ENCODE peak calls at places on chromosomes 5 and 9, in seven cellular contexts. X, B, E, N, D, F and J are unnamed samples.

GRCh38 chr5:167355370-167355769 is 936.1 kb upstream of the WWC1 start:
- DNase-seq in X (no peak), B (no peak), E (no peak), N (no peak), D (no peak), F (no peak), J (no peak)

GRCh38 chr5:4977421-4977820 is 162.7 kb upstream of the ADAMTS16 start:
- DNase-seq in X (no peak), B (no peak), E (no peak), N (no peak), D (no peak), F (peak; percentile 1), J (no peak)

GRCh38 chr5:147835386-147835798 is 3.9 kb upstream of the SPINK1 start:
- DNase-seq in X (no peak), B (no peak), E (no peak), N (no peak), D (peak; percentile 91), F (no peak), J (peak; percentile 13)

GRCh38 chr9:69835412-69836080 is 14.9 kb downstream of the CFAP95 start:
- DNase-seq in X (no peak), B (no peak), E (no peak), N (no peak), D (no peak), F (no peak), J (no peak)

GRCh38 chr5:33074548-33074947 is 363.4 kb downstream of the NPR3 start:
- DNase-seq in X (no peak), B (no peak), E (no peak), N (no peak), D (no peak), F (peak; percentile 4), J (no peak)

GRCh38 chr9:17535176-17535575 is 43.7 kb upstream of the SH3GL2 start:
- DNase-seq in X (no peak), B (no peak), E (no peak), N (no peak), D (no peak), F (no peak), J (no peak)

GRCh38 chr9:70127540-70128416 is 84.1 kb downstream of the MAMDC2 start:
- DNase-seq in X (no peak), B (no peak), E (no peak), N (no peak), D (no peak), F (no peak), J (no peak)

GRCh38 chr5:72246239-72246580 is 73.8 kb downstream of the MRPS27 start:
- DNase-seq in X (no peak), B (no peak), E (no peak), N (no peak), D (no peak), F (peak; percentile 20), J (no peak)

GRCh38 chr9:21381752-21382339 is 3.4 kb downstream of the IFNA2 start:
- DNase-seq in X (no peak), B (peak; percentile 16), E (no peak), N (no peak), D (peak; percentile 37), F (no peak), J (no peak)

GRCh38 chr5:169803077-169803981 is 166.3 kb downstream of the DOCK2 start:
- DNase-seq in X (no peak), B (no peak), E (no peak), N (no peak), D (peak; percentile 20), F (peak; percentile 100), J (no peak)

GRCh38 chr5:126354012-126354856 is 69.0 kb upstream of the GRAMD2B start:
- DNase-seq in X (no peak), B (no peak), E (no peak), N (peak; percentile 30), D (peak; percentile 79), F (peak; percentile 97), J (no peak)

GRCh38 chr5:14298126-14298847 is 155.1 kb downstream of the TRIO start:
- DNase-seq in X (no peak), B (no peak), E (no peak), N (no peak), D (no peak), F (peak; percentile 57), J (no peak)

GRCh38 chr5:39699164-39699563 is 274.4 kb upstream of the DAB2 start:
- DNase-seq in X (no peak), B (no peak), E (no peak), N (no peak), D (no peak), F (no peak), J (no peak)

GRCh38 chr9:13160051-13160450 is 119.4 kb downstream of the MPDZ start:
- DNase-seq in X (no peak), B (no peak), E (no peak), N (no peak), D (no peak), F (no peak), J (no peak)

GRCh38 chr9:16824545-16825041 is 45.9 kb downstream of the BNC2 start:
- DNase-seq in X (peak; percentile 76), B (peak; percentile 53), E (peak; percentile 78), N (no peak), D (peak; percentile 91), F (peak; percentile 65), J (no peak)